ENCODE peak calls at places on chromosomes 3 and 15, in ten cellular contexts. D is SJSA1; X is endodermal cell; T is adipocyte; G is T-helper 1 cell; S is CD8-positive, alpha-beta memory T cell; Y is activated naive CD4-positive, alpha-beta T cell; N is PC-3; J is left lung; W is Ammon's horn. I is an unnamed sample.

GRCh38 chr15:52247032-52247431 is 48.6 kb downstream of the MYO5C start:
- DNase-seq in D (no peak), X (no peak), T (no peak), G (no peak), S (no peak), Y (no peak), N (no peak), J (no peak), W (no peak), I (no peak)

GRCh38 chr3:39178553-39178952 is 13.8 kb downstream of the XIRP1 start:
- DNase-seq in D (no peak), X (no peak), T (no peak), G (no peak), S (no peak), Y (no peak), N (no peak), J (no peak), W (peak), I (no peak)

GRCh38 chr3:47000922-47001730 is 21.7 kb downstream of the NBEAL2 start:
- DNase-seq in D (no peak), X (no peak), T (no peak), G (no peak), S (no peak), Y (no peak), N (no peak), J (no peak), W (no peak), I (no peak)

GRCh38 chr3:135989247-135989646 is 23.7 kb downstream of the PPP2R3A start:
- DNase-seq in D (no peak), X (no peak), T (peak), G (no peak), S (no peak), Y (no peak), N (no peak), J (no peak), W (no peak), I (no peak)

GRCh38 chr15:71353171-71353570 is 237.9 kb downstream of the THSD4 start:
- DNase-seq in D (no peak), X (no peak), T (no peak), G (no peak), S (no peak), Y (no peak), N (no peak), J (no peak), W (no peak), I (no peak)

GRCh38 chr3:55750525-55750924 is 263.4 kb upstream of the WNT5A start:
- DNase-seq in D (peak), X (no peak), T (peak), G (no peak), S (no peak), Y (no peak), N (peak), J (peak), W (no peak), I (no peak)

GRCh38 chr3:48915296-48915695 is 3.3 kb upstream of the ARIH2 start:
- DNase-seq in D (no peak), X (no peak), T (no peak), G (no peak), S (no peak), Y (no peak), N (no peak), J (no peak), W (no peak), I (no peak)

GRCh38 chr3:188744166-188744565 is 427.6 kb upstream of the TPRG1 start:
- DNase-seq in D (no peak), X (no peak), T (no peak), G (no peak), S (no peak), Y (no peak), N (no peak), J (no peak), W (no peak), I (no peak)

GRCh38 chr15:29872716-29873115 is 50.4 kb upstream of the TJP1 start:
- DNase-seq in D (no peak), X (no peak), T (no peak), G (no peak), S (no peak), Y (no peak), N (no peak), J (no peak), W (peak), I (no peak)

GRCh38 chr3:15541371-15541770 is 19.9 kb upstream of the COLQ start:
- DNase-seq in D (no peak), X (no peak), T (no peak), G (no peak), S (no peak), Y (no peak), N (no peak), J (no peak), W (no peak), I (no peak)

I was measured in central memory CD8-positive, alpha-beta T cell.